ENCODE peak calls at places on chromosomes 1 and 21, in ten cellular contexts. Q is heart right ventricle, G is right lobe of liver, O is uterus, W is A549, K is hepatocyte, R is neural progenitor cell, P is lower lobe of right lung, M is heart left ventricle, V is tibial nerve. I is an unnamed sample.

GRCh38 chr1:233113009-233113712 is 162.8 kb downstream of the NTPCR start:
- DNase-seq in Q (peak), G (peak), R (peak), W (peak), K (peak), M (peak), O (peak), V (peak), P (peak), I (peak)

GRCh38 chr1:166390406-166390805 is 223.6 kb upstream of the FAM78B start:
- DNase-seq in G (no peak), R (no peak), P (no peak), K (no peak), Q (no peak), W (no peak), O (no peak), V (no peak), M (no peak), I (no peak)

GRCh38 chr21:43937898-43938309 is 72.9 kb downstream of the AGPAT3 start:
- DNase-seq in V (no peak), P (no peak), W (no peak), M (peak), R (no peak), O (no peak), Q (no peak), K (no peak), G (no peak), I (no peak)

GRCh38 chr1:43935711-43936427 is 2.3 kb downstream of the ARTN start:
- DNase-seq in O (no peak), M (no peak), V (no peak), R (no peak), P (no peak), Q (no peak), K (peak), G (no peak), W (no peak), I (no peak)

GRCh38 chr1:84347547-84348239 is 46.2 kb downstream of the SAMD13 start:
- DNase-seq in O (no peak), Q (no peak), P (no peak), V (no peak), W (no peak), K (no peak), R (peak), G (no peak), M (no peak), I (no peak)

GRCh38 chr21:45208627-45208951 is 79.1 kb downstream of the POFUT2 start:
- DNase-seq in R (no peak), G (no peak), K (no peak), O (no peak), W (no peak), M (no peak), Q (no peak), V (no peak), P (no peak), I (no peak)

GRCh38 chr1:198157847-198158765 is 1.3 kb downstream of the NEK7 start:
- DNase-seq in V (no peak), R (peak), Q (no peak), K (peak), M (no peak), P (no peak), G (no peak), W (no peak), O (no peak), I (no peak)

GRCh38 chr1:201882665-201883132 is 6.0 kb upstream of the SHISA4 start:
- DNase-seq in V (no peak), R (no peak), W (no peak), G (no peak), K (no peak), Q (no peak), M (no peak), P (no peak), O (peak), I (no peak)

GRCh38 chr1:15916417-15916816 is 59.5 kb downstream of the ZBTB17 start:
- DNase-seq in P (no peak), K (no peak), Q (no peak), V (no peak), W (no peak), R (no peak), G (no peak), O (no peak), M (no peak), I (no peak)

GRCh38 chr1:226466301-226466700 is 58.4 kb upstream of the PARP1 start:
- DNase-seq in O (no peak), R (no peak), W (no peak), K (no peak), M (no peak), G (no peak), V (no peak), Q (no peak), P (no peak), I (no peak)

GRCh38 chr1:79497193-79497773 is 490.8 kb upstream of the ADGRL4 start:
- DNase-seq in P (no peak), V (no peak), Q (no peak), R (peak), O (no peak), M (no peak), W (peak), K (peak), G (no peak), I (no peak)

GRCh38 chr1:174969977-174970376 is 29.8 kb upstream of the CACYBP start:
- DNase-seq in K (no peak), G (no peak), W (no peak), P (no peak), Q (no peak), O (no peak), M (no peak), V (no peak), R (no peak), I (no peak)

GRCh38 chr1:180778782-180779398 is 133.8 kb upstream of the KIAA1614 start:
- DNase-seq in K (peak), O (no peak), M (no peak), Q (no peak), P (no peak), G (peak), W (peak), R (peak), V (no peak), I (no peak)

GRCh38 chr1:206757524-206758266 is 12.9 kb upstream of the IL19 start:
- DNase-seq in Q (no peak), K (no peak), W (no peak), G (no peak), R (no peak), M (no peak), O (no peak), V (no peak), P (no peak), I (no peak)

GRCh38 chr1:188249813-188250212 is 1421.1 kb downstream of the PLA2G4A start:
- DNase-seq in V (no peak), Q (no peak), M (no peak), W (no peak), G (no peak), P (no peak), K (no peak), R (no peak), O (no peak), I (no peak)
- TF ChIP-seq CTCF in V (no peak), Q (no peak), M (no peak), W (no peak), G (no peak), P (no peak), K (no peak), R (no peak), O (no peak), I (no peak)

GRCh38 chr21:16353764-16354163 is 624.0 kb downstream of the USP25 start:
- DNase-seq in M (no peak), R (no peak), O (peak), W (no peak), G (no peak), V (no peak), K (no peak), P (no peak), Q (no peak), I (no peak)

GRCh38 chr21:16358021-16358420 is 628.2 kb downstream of the USP25 start:
- DNase-seq in O (no peak), G (no peak), K (no peak), M (no peak), W (no peak), P (no peak), R (no peak), Q (no peak), V (no peak), I (no peak)

GRCh38 chr21:16363563-16363962 is 633.8 kb downstream of the USP25 start:
- DNase-seq in P (no peak), G (no peak), R (no peak), Q (no peak), M (no peak), O (no peak), W (no peak), V (no peak), K (no peak), I (no peak)

GRCh38 chr21:16358784-16359183 is 629.0 kb downstream of the USP25 start:
- DNase-seq in V (no peak), M (no peak), G (no peak), O (no peak), P (no peak), Q (no peak), K (no peak), W (no peak), R (no peak), I (no peak)
- H3K27ac ChIP-seq in V (no peak), M (no peak), G (no peak), O (no peak), P (no peak), Q (no peak), K (no peak), W (no peak), R (no peak), I (no peak)

GRCh38 chr1:169468982-169469381 is 16.8 kb downstream of the SLC19A2 start:
- DNase-seq in V (no peak), O (no peak), K (no peak), P (no peak), M (no peak), W (no peak), G (no peak), Q (no peak), R (no peak), I (no peak)

GRCh38 chr1:169461390-169462001 is 24.2 kb downstream of the SLC19A2 start:
- DNase-seq in P (no peak), R (no peak), M (no peak), W (no peak), V (no peak), Q (no peak), G (no peak), K (no peak), O (no peak), I (no peak)

GRCh38 chr1:169462385-169462784 is 23.4 kb downstream of the SLC19A2 start:
- DNase-seq in V (no peak), K (no peak), Q (no peak), P (no peak), O (no peak), G (no peak), R (no peak), W (no peak), M (no peak), I (no peak)

GRCh38 chr1:169466259-169467230 is 19.2 kb downstream of the SLC19A2 start:
- DNase-seq in R (no peak), O (peak), Q (no peak), G (no peak), V (peak), M (no peak), P (no peak), W (peak), K (peak), I (no peak)
- TF ChIP-seq CTCF in R (peak), O (peak), Q (peak), G (peak), V (no peak), M (peak), P (peak), W (peak), K (peak), I (peak)

GRCh38 chr1:203996126-203996525 is 76.8 kb upstream of the SOX13 start:
- DNase-seq in K (no peak), G (no peak), V (peak), P (no peak), Q (no peak), O (no peak), W (no peak), R (peak), M (no peak), I (no peak)

GRCh38 chr1:203990118-203990517 is 82.8 kb upstream of the SOX13 start:
- DNase-seq in P (no peak), K (no peak), O (no peak), Q (no peak), M (no peak), G (no peak), W (no peak), R (no peak), V (no peak), I (no peak)

GRCh38 chr1:203992440-203992839 is 80.5 kb upstream of the SOX13 start:
- DNase-seq in V (no peak), P (no peak), K (no peak), W (no peak), R (no peak), M (no peak), O (no peak), Q (no peak), G (no peak), I (no peak)

GRCh38 chr1:203999618-204000017 is 73.3 kb upstream of the SOX13 start:
- DNase-seq in R (no peak), M (no peak), V (no peak), Q (no peak), O (no peak), G (no peak), K (no peak), P (no peak), W (no peak), I (no peak)

DNA sequence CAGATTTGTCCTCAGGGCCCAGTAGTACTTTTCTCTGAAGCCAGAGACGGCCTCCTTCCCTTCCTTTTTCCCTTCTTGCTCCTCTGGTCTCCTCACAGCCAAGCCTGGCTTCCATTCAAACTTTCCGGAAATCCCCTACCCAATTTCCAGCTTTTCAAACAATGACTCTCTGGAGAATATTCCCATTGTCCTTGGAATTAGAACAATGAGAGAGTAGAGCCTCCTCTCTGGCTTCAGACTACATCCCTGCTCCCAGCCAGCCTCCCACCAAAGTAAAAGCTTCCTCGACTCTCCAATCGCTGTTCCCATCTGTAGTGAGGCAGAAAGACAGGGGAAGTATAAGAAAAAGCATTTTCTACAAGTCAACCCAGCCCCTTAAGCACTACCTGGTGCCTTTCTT is 77.7 kb upstream of the SOX13 start:
- DNase-seq in R (peak), G (no peak), P (no peak), O (no peak), W (no peak), Q (peak), K (no peak), V (no peak), M (no peak), I (no peak)
- H3K27ac ChIP-seq in R (peak), G (no peak), P (no peak), O (no peak), W (no peak), Q (no peak), K (no peak), V (peak), M (no peak), I (no peak)

GRCh38 chr1:211680752-211681327 is 5.4 kb upstream of the NEK2 start:
- DNase-seq in K (peak), M (peak), O (peak), R (peak), Q (peak), G (peak), V (peak), W (peak), P (peak), I (no peak)

GRCh38 chr1:211676106-211676583 is 724 bp upstream of the NEK2 start:
- DNase-seq in P (peak), V (no peak), R (no peak), G (no peak), M (no peak), Q (no peak), O (no peak), W (no peak), K (no peak), I (no peak)

GRCh38 chr1:211677659-211678058 is 2.2 kb upstream of the NEK2 start:
- DNase-seq in O (no peak), W (no peak), K (no peak), M (no peak), P (no peak), Q (no peak), V (no peak), R (no peak), G (no peak), I (no peak)

GRCh38 chr1:211675230-211676105 is at the start of gene NEK2:
- DNase-seq in R (peak), P (peak), M (peak), G (peak), O (peak), K (peak), Q (peak), W (peak), V (peak), I (peak)
- TF ChIP-seq CTCF in R (peak), P (no peak), M (no peak), G (no peak), O (no peak), K (no peak), Q (no peak), W (no peak), V (no peak), I (no peak)

DNA sequence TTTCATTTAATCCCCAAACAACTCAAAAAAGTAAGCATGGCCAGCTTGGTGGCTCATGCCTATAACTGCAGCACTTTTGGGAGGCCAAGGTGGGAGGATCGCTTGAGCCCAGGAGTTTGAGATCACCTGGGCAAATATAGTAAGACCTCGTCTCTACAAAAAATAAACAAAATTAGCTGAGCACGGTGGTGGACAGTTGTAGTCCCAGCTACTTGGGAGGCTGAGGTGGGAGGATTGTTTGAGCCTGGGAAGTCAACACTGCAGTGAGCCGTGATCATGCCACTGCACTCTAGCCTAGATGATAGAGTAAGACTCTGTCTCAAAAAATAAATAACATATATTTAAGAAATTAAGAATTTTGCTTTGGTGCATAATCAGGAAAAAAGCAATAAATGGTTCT is 6.1 kb upstream of the AKR1A1 start:
- DNase-seq in M (no peak), W (no peak), G (no peak), V (no peak), Q (no peak), O (no peak), R (no peak), P (no peak), K (no peak), I (no peak)
- H3K27ac ChIP-seq in M (no peak), W (no peak), G (peak), V (no peak), Q (peak), O (no peak), R (no peak), P (peak), K (peak), I (no peak)

I was measured in thoracic aorta.